ENCODE peak calls at places on chromosomes 12 and 14, in nine cellular contexts. One of them, this sample, is unnamed.
A peak's percentile ranks its signal among the peaks of the same experiment; 100 is the strongest.

GRCh38 chr14:99905121-99905520 is 111.9 kb downstream of the EML1 start:
- DNase-seq in AG04450: no peak
- DNase-seq in Panc1: no peak
- DNase-seq in fibroblast of lung: no peak
- DNase-seq in ovary: no peak
- DNase-seq in kidney: no peak
- DNase-seq in substantia nigra: no peak
- DNase-seq in H9: no peak
- DNase-seq in caudate nucleus: no peak
- DNase-seq in this sample: no peak

GRCh38 chr12:55978393-55978792 is 4.5 kb downstream of the RAB5B start:
- DNase-seq in H9: no peak
- DNase-seq in fibroblast of lung: no peak
- DNase-seq in caudate nucleus: no peak
- DNase-seq in AG04450: no peak
- DNase-seq in Panc1: no peak
- DNase-seq in kidney: no peak
- DNase-seq in ovary: no peak
- DNase-seq in substantia nigra: no peak
- DNase-seq in this sample: no peak

GRCh38 chr12:13606290-13606689 is 375.1 kb downstream of the GRIN2B start:
- DNase-seq in fibroblast of lung: no peak
- DNase-seq in AG04450: no peak
- DNase-seq in kidney: no peak
- DNase-seq in caudate nucleus: no peak
- DNase-seq in ovary: no peak
- DNase-seq in Panc1: no peak
- DNase-seq in substantia nigra: no peak
- DNase-seq in H9: peak; percentile 50
- DNase-seq in this sample: no peak

GRCh38 chr12:2347844-2348476 is 295.2 kb downstream of the CACNA1C start:
- DNase-seq in AG04450: no peak
- DNase-seq in ovary: no peak
- DNase-seq in kidney: no peak
- DNase-seq in caudate nucleus: no peak
- DNase-seq in fibroblast of lung: no peak
- DNase-seq in substantia nigra: no peak
- DNase-seq in Panc1: no peak
- DNase-seq in H9: no peak
- DNase-seq in this sample: peak; percentile 62

GRCh38 chr14:103391048-103391447 is 5.8 kb downstream of the MARK3 start:
- DNase-seq in AG04450: peak; percentile 49
- DNase-seq in H9: no peak
- DNase-seq in kidney: no peak
- DNase-seq in fibroblast of lung: peak; percentile 87
- DNase-seq in substantia nigra: no peak
- DNase-seq in caudate nucleus: no peak
- DNase-seq in ovary: no peak
- DNase-seq in Panc1: no peak
- DNase-seq in this sample: no peak

GRCh38 chr12:108701779-108702435 is 29.4 kb downstream of the CORO1C start:
- DNase-seq in AG04450: no peak
- DNase-seq in ovary: no peak
- DNase-seq in Panc1: no peak
- DNase-seq in kidney: no peak
- DNase-seq in H9: no peak
- DNase-seq in caudate nucleus: no peak
- DNase-seq in substantia nigra: no peak
- DNase-seq in fibroblast of lung: no peak
- DNase-seq in this sample: no peak

GRCh38 chr12:8695116-8695515 is 2.7 kb upstream of the RIMKLB start:
- DNase-seq in ovary: no peak
- DNase-seq in H9: no peak
- DNase-seq in caudate nucleus: no peak
- DNase-seq in Panc1: no peak
- DNase-seq in AG04450: no peak
- DNase-seq in fibroblast of lung: no peak
- DNase-seq in kidney: no peak
- DNase-seq in substantia nigra: no peak
- DNase-seq in this sample: no peak

GRCh38 chr14:89740241-89740640 is 214.3 kb downstream of the EFCAB11 start:
- DNase-seq in Panc1: no peak
- DNase-seq in kidney: no peak
- DNase-seq in fibroblast of lung: no peak
- DNase-seq in H9: no peak
- DNase-seq in caudate nucleus: no peak
- DNase-seq in ovary: no peak
- DNase-seq in substantia nigra: no peak
- DNase-seq in AG04450: no peak
- DNase-seq in this sample: no peak

GRCh38 chr12:23083267-23083666 is 458.3 kb downstream of the ETNK1 start:
- DNase-seq in ovary: no peak
- DNase-seq in kidney: no peak
- DNase-seq in Panc1: no peak
- DNase-seq in AG04450: peak; percentile 71
- DNase-seq in caudate nucleus: no peak
- DNase-seq in fibroblast of lung: peak; percentile 91
- DNase-seq in H9: no peak
- DNase-seq in substantia nigra: no peak
- DNase-seq in this sample: no peak

GRCh38 chr12:56683-57346 is 9.8 kb upstream of the IQSEC3 start:
- DNase-seq in AG04450: no peak
- DNase-seq in ovary: no peak
- DNase-seq in substantia nigra: no peak
- DNase-seq in fibroblast of lung: no peak
- DNase-seq in caudate nucleus: no peak
- DNase-seq in kidney: no peak
- DNase-seq in Panc1: no peak
- DNase-seq in H9: peak; percentile 39
- DNase-seq in this sample: no peak

GRCh38 chr14:104715416-104715815 is 8.6 kb upstream of the ADSS1 start:
- DNase-seq in kidney: no peak
- DNase-seq in Panc1: no peak
- DNase-seq in fibroblast of lung: no peak
- DNase-seq in H9: no peak
- DNase-seq in ovary: no peak
- DNase-seq in AG04450: no peak
- DNase-seq in caudate nucleus: no peak
- DNase-seq in substantia nigra: no peak
- DNase-seq in this sample: no peak

GRCh38 chr12:12899530-12900380 is 8.4 kb downstream of the GPRC5A start:
- DNase-seq in H9: no peak
- DNase-seq in ovary: no peak
- DNase-seq in kidney: no peak
- DNase-seq in AG04450: peak; percentile 94
- DNase-seq in caudate nucleus: no peak
- DNase-seq in Panc1: no peak
- DNase-seq in substantia nigra: no peak
- DNase-seq in fibroblast of lung: peak; percentile 97
- DNase-seq in this sample: no peak

GRCh38 chr14:104389326-104390220 is 190.0 kb upstream of the C14orf180 start:
- DNase-seq in caudate nucleus: no peak
- DNase-seq in kidney: peak; percentile 53
- DNase-seq in fibroblast of lung: no peak
- DNase-seq in substantia nigra: no peak
- DNase-seq in H9: peak; percentile 19
- DNase-seq in Panc1: no peak
- DNase-seq in ovary: no peak
- DNase-seq in AG04450: no peak
- DNase-seq in this sample: peak; percentile 15

GRCh38 chr12:68521321-68521839 is 89.3 kb upstream of the RAP1B start:
- DNase-seq in caudate nucleus: no peak
- DNase-seq in fibroblast of lung: peak; percentile 73
- DNase-seq in Panc1: no peak
- DNase-seq in kidney: no peak
- DNase-seq in substantia nigra: no peak
- DNase-seq in ovary: no peak
- DNase-seq in AG04450: peak; percentile 24
- DNase-seq in H9: no peak
- DNase-seq in this sample: no peak

GRCh38 chr14:38070213-38070612 is 137.5 kb upstream of the SSTR1 start:
- DNase-seq in ovary: no peak
- DNase-seq in substantia nigra: no peak
- DNase-seq in H9: no peak
- DNase-seq in Panc1: no peak
- DNase-seq in fibroblast of lung: no peak
- DNase-seq in kidney: no peak
- DNase-seq in caudate nucleus: no peak
- DNase-seq in AG04450: no peak
- DNase-seq in this sample: no peak
- H3K27ac ChIP-seq in ovary: no peak overlapping the region
- H3K27ac ChIP-seq in substantia nigra: no peak overlapping the region
- H3K27ac ChIP-seq in H9: no peak overlapping the region
- H3K27ac ChIP-seq in Panc1: no peak overlapping the region
- H3K27ac ChIP-seq in fibroblast of lung: no peak overlapping the region
- H3K27ac ChIP-seq in kidney: no peak overlapping the region
- H3K27ac ChIP-seq in caudate nucleus: no peak overlapping the region
- H3K27ac ChIP-seq in AG04450: no peak overlapping the region
- H3K27ac ChIP-seq in this sample: no peak overlapping the region

DNA sequence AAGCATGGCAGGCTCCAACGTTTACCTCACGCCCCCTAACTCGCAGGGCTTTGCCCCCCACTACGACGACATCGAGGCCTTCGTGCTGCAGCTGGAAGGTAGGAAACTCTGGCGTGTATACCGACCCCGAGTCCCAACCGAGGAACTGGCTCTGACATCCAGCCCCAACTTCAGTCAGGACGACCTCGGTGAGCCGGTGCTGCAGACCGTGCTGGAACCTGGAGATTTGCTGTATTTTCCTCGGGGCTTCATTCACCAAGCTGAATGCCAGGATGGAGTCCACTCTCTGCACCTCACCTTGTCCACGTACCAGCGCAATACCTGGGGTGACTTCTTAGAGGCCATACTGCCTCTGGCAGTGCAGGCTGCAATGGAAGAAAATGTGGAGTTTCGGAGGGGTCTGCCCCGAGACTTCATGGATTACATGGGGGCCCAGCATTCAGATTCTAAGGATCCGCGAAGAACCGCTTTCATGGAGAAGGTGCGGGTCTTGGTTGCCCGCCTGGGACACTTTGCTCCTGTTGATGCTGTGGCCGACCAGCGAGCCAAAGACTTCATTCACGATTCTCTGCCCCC is 1.3 kb downstream of the RIOX1 start:
- DNase-seq in H9: no peak
- DNase-seq in ovary: no peak
- DNase-seq in Panc1: no peak
- DNase-seq in AG04450: no peak
- DNase-seq in caudate nucleus: no peak
- DNase-seq in substantia nigra: no peak
- DNase-seq in fibroblast of lung: no peak
- DNase-seq in kidney: peak; percentile 74
- DNase-seq in this sample: no peak
- H3K27ac ChIP-seq in H9: no peak overlapping the region
- H3K27ac ChIP-seq in ovary: no peak overlapping the region
- H3K27ac ChIP-seq in Panc1: peak overlapping the region; percentile 70
- H3K27ac ChIP-seq in AG04450: no peak overlapping the region
- H3K27ac ChIP-seq in caudate nucleus: no peak overlapping the region
- H3K27ac ChIP-seq in substantia nigra: no peak overlapping the region
- H3K27ac ChIP-seq in fibroblast of lung: no peak overlapping the region
- H3K27ac ChIP-seq in kidney: no peak overlapping the region
- H3K27ac ChIP-seq in this sample: peak overlapping the region; percentile 89

GRCh38 chr14:31884776-31885379 is 192.2 kb upstream of the ARHGAP5 start:
- DNase-seq in fibroblast of lung: peak; percentile 41
- DNase-seq in ovary: no peak
- DNase-seq in Panc1: no peak
- DNase-seq in H9: no peak
- DNase-seq in AG04450: no peak
- DNase-seq in caudate nucleus: no peak
- DNase-seq in kidney: no peak
- DNase-seq in substantia nigra: no peak
- DNase-seq in this sample: no peak
- H3K27ac ChIP-seq in fibroblast of lung: no peak overlapping the region
- H3K27ac ChIP-seq in ovary: no peak overlapping the region
- H3K27ac ChIP-seq in Panc1: no peak overlapping the region
- H3K27ac ChIP-seq in H9: no peak overlapping the region
- H3K27ac ChIP-seq in AG04450: no peak overlapping the region
- H3K27ac ChIP-seq in caudate nucleus: no peak overlapping the region
- H3K27ac ChIP-seq in kidney: no peak overlapping the region
- H3K27ac ChIP-seq in substantia nigra: no peak overlapping the region
- H3K27ac ChIP-seq in this sample: no peak overlapping the region

GRCh38 chr12:124377981-124378509 is 83.2 kb downstream of the RFLNA start:
- DNase-seq in ovary: no peak
- DNase-seq in fibroblast of lung: no peak
- DNase-seq in substantia nigra: no peak
- DNase-seq in caudate nucleus: no peak
- DNase-seq in Panc1: no peak
- DNase-seq in kidney: no peak
- DNase-seq in AG04450: no peak
- DNase-seq in H9: no peak
- DNase-seq in this sample: no peak
- H3K27ac ChIP-seq in ovary: no peak overlapping the region
- H3K27ac ChIP-seq in fibroblast of lung: no peak overlapping the region
- H3K27ac ChIP-seq in substantia nigra: no peak overlapping the region
- H3K27ac ChIP-seq in caudate nucleus: no peak overlapping the region
- H3K27ac ChIP-seq in Panc1: peak overlapping the region; percentile 12
- H3K27ac ChIP-seq in kidney: no peak overlapping the region
- H3K27ac ChIP-seq in AG04450: no peak overlapping the region
- H3K27ac ChIP-seq in H9: no peak overlapping the region
- H3K27ac ChIP-seq in this sample: peak overlapping the region; percentile 89

GRCh38 chr12:127286281-127286680 is 980.7 kb upstream of the TMEM132C start:
- DNase-seq in ovary: no peak
- DNase-seq in H9: no peak
- DNase-seq in Panc1: no peak
- DNase-seq in caudate nucleus: no peak
- DNase-seq in substantia nigra: no peak
- DNase-seq in kidney: no peak
- DNase-seq in AG04450: no peak
- DNase-seq in fibroblast of lung: no peak
- DNase-seq in this sample: no peak

GRCh38 chr12:127287256-127287655 is 979.7 kb upstream of the TMEM132C start:
- DNase-seq in Panc1: no peak
- DNase-seq in kidney: no peak
- DNase-seq in H9: peak; percentile 9
- DNase-seq in fibroblast of lung: no peak
- DNase-seq in substantia nigra: no peak
- DNase-seq in ovary: no peak
- DNase-seq in caudate nucleus: no peak
- DNase-seq in AG04450: no peak
- DNase-seq in this sample: no peak

GRCh38 chr12:127284870-127285431 is 982.0 kb upstream of the TMEM132C start:
- DNase-seq in caudate nucleus: no peak
- DNase-seq in Panc1: no peak
- DNase-seq in AG04450: peak; percentile 55
- DNase-seq in substantia nigra: no peak
- DNase-seq in fibroblast of lung: peak; percentile 70
- DNase-seq in H9: no peak
- DNase-seq in kidney: no peak
- DNase-seq in ovary: no peak
- DNase-seq in this sample: no peak

GRCh38 chr12:127282786-127283565 is 984.0 kb upstream of the TMEM132C start:
- DNase-seq in ovary: no peak
- DNase-seq in substantia nigra: no peak
- DNase-seq in kidney: no peak
- DNase-seq in caudate nucleus: no peak
- DNase-seq in Panc1: no peak
- DNase-seq in fibroblast of lung: no peak
- DNase-seq in H9: no peak
- DNase-seq in AG04450: no peak
- DNase-seq in this sample: no peak

DNA sequence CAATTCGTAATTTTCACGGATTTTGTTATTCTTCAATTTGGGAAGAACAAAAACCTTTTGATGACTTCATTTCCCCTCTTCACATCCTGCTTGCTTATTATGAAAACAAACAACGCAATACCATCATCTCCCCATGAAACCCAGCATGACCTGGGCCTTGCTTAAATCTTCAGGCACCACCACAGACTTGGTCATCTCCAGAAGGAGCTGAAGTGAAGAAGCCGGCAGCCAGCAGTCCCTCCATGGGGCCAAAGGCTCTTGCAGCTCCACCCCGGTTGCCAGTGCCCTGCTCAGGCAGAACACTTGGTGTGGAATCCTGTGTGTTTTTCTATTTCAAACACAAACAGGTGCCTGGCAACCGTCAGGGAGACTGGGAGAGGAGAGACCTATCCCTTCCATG is 982.9 kb upstream of the TMEM132C start:
- DNase-seq in caudate nucleus: no peak
- DNase-seq in fibroblast of lung: peak; percentile 2
- DNase-seq in kidney: no peak
- DNase-seq in ovary: no peak
- DNase-seq in Panc1: no peak
- DNase-seq in H9: no peak
- DNase-seq in AG04450: no peak
- DNase-seq in substantia nigra: no peak
- DNase-seq in this sample: no peak
- H3K27ac ChIP-seq in caudate nucleus: no peak overlapping the region
- H3K27ac ChIP-seq in fibroblast of lung: peak overlapping the region; percentile 69
- H3K27ac ChIP-seq in kidney: no peak overlapping the region
- H3K27ac ChIP-seq in ovary: no peak overlapping the region
- H3K27ac ChIP-seq in Panc1: no peak overlapping the region
- H3K27ac ChIP-seq in H9: no peak overlapping the region
- H3K27ac ChIP-seq in AG04450: peak overlapping the region; percentile 65
- H3K27ac ChIP-seq in substantia nigra: no peak overlapping the region
- H3K27ac ChIP-seq in this sample: no peak overlapping the region